ENCODE peak calls at places on chromosomes 3 and 15, in four cellular contexts. O is H1, Q is K562, N is GM12878. A is an unnamed sample.
A peak's percentile ranks its signal among the peaks of the same experiment; 100 is the strongest.

GRCh38 chr3:176987901-176988300 is 209.4 kb downstream of the TBL1XR1 start:
- DNase-seq in O (no peak), Q (no peak), N (no peak), A (no peak)

GRCh38 chr3:68876112-68876713 is 56.1 kb downstream of the TAFA4 start:
- DNase-seq in O (peak; percentile 21), Q (peak; percentile 14), N (peak; percentile 17), A (peak; percentile 33)

GRCh38 chr15:73922186-73923151 is 3.8 kb upstream of the LOXL1 start:
- DNase-seq in O (no peak), Q (no peak), N (no peak), A (no peak)

GRCh38 chr3:40187945-40188344 is 121.6 kb upstream of the EIF1B start:
- DNase-seq in O (no peak), Q (no peak), N (peak; percentile 48), A (no peak)

GRCh38 chr3:46061887-46062286 is 34.6 kb upstream of the XCR1 start:
- DNase-seq in O (no peak), Q (no peak), N (no peak), A (no peak)

GRCh38 chr3:143056372-143056771 is 55.0 kb downstream of the U2SURP start:
- DNase-seq in O (no peak), Q (no peak), N (no peak), A (no peak)

GRCh38 chr15:25624504-25625172 is 185.8 kb upstream of the UBE3A start:
- DNase-seq in O (no peak), Q (no peak), N (no peak), A (no peak)

GRCh38 chr3:32493437-32494414 is 8.9 kb downstream of the CMTM6 start:
- DNase-seq in O (no peak), Q (no peak), N (no peak), A (no peak)

GRCh38 chr3:111326144-111326995 is 215.6 kb upstream of the CD96 start:
- DNase-seq in O (no peak), Q (no peak), N (no peak), A (no peak)

GRCh38 chr15:71448688-71449114 is 333.4 kb downstream of the THSD4 start:
- DNase-seq in O (peak; percentile 39), Q (peak; percentile 19), N (no peak), A (peak; percentile 47)

DNA sequence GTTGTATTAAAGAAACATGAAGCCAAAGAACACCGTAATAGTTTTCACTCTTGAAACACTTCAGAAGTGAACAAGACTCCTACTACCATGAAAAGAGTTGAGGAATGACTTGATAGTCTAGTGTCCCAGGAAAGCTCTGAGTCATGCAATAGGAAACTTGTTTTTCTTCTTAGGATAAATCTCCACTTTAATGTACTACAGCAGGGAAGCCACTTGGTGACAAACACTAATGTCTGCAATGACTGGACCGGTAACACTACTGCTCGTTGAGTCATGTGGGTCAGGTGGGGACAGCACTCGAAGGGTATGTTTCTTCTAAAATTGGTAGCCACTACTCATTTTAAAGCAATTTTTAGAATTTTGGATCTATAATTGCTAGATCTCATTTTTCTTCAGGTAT is 291.7 kb upstream of the CNTN3 start:
- DNase-seq in O (no peak), Q (no peak), N (no peak), A (no peak)
- TF ChIP-seq NRF1 in O (no peak), Q (no peak), N (no peak), A (no peak)

GRCh38 chr3:158403013-158403412 is 168.0 kb upstream of the MLF1 start:
- DNase-seq in O (no peak), Q (no peak), N (no peak), A (peak; percentile 21)

GRCh38 chr3:158404319-158404718 is 166.7 kb upstream of the MLF1 start:
- DNase-seq in O (no peak), Q (no peak), N (no peak), A (no peak)

GRCh38 chr3:158402590-158402989 is 168.4 kb upstream of the MLF1 start:
- DNase-seq in O (no peak), Q (no peak), N (no peak), A (no peak)

GRCh38 chr3:158405507-158405906 is 165.5 kb upstream of the MLF1 start:
- DNase-seq in O (no peak), Q (no peak), N (no peak), A (no peak)

DNA sequence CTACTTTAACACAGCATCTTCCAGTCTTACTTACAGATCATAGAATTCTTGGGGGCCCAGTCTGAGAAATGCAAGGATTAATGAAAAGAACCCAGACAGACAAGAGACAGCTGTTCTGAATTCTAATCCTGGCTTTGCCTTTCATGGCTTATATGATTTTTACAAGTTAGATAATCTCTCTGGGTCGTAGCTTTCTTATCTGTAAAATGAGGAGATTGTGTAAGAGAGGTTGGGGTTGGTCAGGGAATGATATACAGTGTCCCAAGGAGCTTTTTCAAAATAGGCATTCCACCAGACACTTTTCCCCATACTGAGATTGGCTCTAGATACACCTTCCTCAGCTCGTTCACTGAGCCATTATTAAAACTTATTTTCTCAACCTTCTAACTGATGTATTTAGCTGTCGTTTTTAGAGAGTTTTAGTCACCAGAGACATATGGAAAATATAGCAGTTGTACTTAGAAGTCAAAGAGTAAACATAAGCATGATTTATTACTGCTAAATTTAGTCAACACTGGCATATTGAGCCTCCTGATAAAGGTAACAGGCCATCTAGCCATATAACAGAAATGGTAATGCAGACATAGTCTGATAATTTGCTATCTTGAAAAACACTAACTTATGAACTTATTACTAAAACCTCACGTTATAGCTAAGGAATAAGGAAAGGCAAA is 163.0 kb upstream of the MLF1 start:
- DNase-seq in O (no peak), Q (peak; percentile 24), N (no peak), A (no peak)
- H3K4me2 ChIP-seq in O (no peak overlapping the region), Q (peak overlapping the region; percentile 42), N (no peak overlapping the region), A (no peak overlapping the region)

GRCh38 chr3:133944181-133944580 is 48.5 kb upstream of the RAB6B start:
- DNase-seq in O (no peak), Q (no peak), N (no peak), A (no peak)

GRCh38 chr3:133941390-133941789 is 45.7 kb upstream of the RAB6B start:
- DNase-seq in O (no peak), Q (no peak), N (no peak), A (no peak)

GRCh38 chr3:133943639-133944131 is 48.0 kb upstream of the RAB6B start:
- DNase-seq in O (no peak), Q (peak; percentile 74), N (no peak), A (no peak)

GRCh38 chr3:133944641-133945441 is 49.2 kb upstream of the RAB6B start:
- DNase-seq in O (no peak), Q (no peak), N (no peak), A (peak; percentile 59)

GRCh38 chr3:133942761-133943535 is 47.3 kb upstream of the RAB6B start:
- DNase-seq in O (no peak), Q (no peak), N (no peak), A (no peak)
- TF ChIP-seq NRF1 in O (no peak), Q (no peak), N (no peak), A (no peak)

DNA sequence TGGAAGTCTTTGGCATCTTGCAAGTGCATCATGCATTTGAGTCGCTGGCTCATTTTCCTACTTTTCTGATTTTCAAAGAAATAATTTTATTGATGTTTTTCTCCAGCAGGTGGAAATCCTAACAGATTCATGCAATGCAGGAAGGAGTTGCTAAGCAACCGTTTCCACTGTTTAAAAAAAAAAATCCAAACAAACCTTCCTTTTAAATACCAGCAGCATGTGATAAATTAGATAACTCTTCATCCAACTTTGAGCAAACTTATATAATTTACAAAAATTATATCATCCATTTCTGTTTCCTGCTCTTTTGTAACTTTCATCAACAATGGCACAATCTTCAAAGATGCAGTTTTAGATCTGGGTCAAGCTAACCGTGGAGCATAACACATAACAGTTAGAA is 364.1 kb downstream of the MFSD1 start:
- DNase-seq in O (no peak), Q (no peak), N (no peak), A (no peak)
- H3K4me2 ChIP-seq in O (no peak overlapping the region), Q (no peak overlapping the region), N (no peak overlapping the region), A (no peak overlapping the region)

DNA sequence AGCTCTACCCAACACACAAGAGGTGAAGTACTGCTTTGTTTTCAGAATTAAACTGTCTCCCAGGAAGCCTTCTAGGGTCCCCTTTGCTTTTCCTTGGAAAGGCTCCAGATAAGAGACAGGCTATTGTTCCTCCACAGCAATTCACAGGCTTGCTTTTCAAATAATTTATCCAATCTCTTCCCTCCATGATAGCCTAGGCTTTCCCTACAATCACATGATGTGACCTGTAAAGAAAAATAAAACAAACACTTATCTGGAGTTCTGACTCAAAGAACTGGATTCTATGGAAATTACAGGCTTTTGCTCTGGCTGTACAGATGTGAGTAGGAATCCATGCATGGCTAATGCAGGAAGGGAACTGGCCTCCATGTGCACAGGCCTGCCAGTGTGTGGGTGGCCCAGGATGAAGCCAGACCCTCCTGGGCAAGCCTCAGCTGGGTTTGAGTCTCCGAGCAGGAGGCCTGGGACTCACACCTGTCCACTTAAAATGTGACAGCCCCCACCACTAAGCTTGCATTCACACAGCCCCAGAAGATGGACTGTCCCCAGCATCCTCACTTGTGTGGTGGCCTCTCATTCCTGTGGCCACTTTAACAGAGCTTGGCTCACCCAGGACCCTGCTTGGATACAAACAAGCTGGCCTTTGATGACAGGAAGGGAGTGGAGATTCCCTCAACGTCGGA is 75.8 kb upstream of the LEKR1 start:
- DNase-seq in O (no peak), Q (no peak), N (no peak), A (no peak)
- TF ChIP-seq NRF1 in O (no peak), Q (no peak), N (no peak), A (no peak)

GRCh38 chr3:149895339-149895738 is 75.4 kb downstream of the PFN2 start:
- DNase-seq in O (no peak), Q (no peak), N (no peak), A (no peak)
- H3K4me2 ChIP-seq in O (no peak overlapping the region), Q (no peak overlapping the region), N (no peak overlapping the region), A (peak overlapping the region; percentile 9)

GRCh38 chr3:8839607-8840325 is 70.4 kb upstream of the OXTR start:
- DNase-seq in O (no peak), Q (no peak), N (no peak), A (no peak)

GRCh38 chr3:8838765-8839423 is 69.5 kb upstream of the OXTR start:
- DNase-seq in O (no peak), Q (no peak), N (no peak), A (no peak)

GRCh38 chr3:8842293-8842692 is 72.9 kb upstream of the OXTR start:
- DNase-seq in O (no peak), Q (no peak), N (no peak), A (no peak)

GRCh38 chr3:8841472-8841871 is 72.1 kb upstream of the OXTR start:
- DNase-seq in O (no peak), Q (no peak), N (no peak), A (no peak)

DNA sequence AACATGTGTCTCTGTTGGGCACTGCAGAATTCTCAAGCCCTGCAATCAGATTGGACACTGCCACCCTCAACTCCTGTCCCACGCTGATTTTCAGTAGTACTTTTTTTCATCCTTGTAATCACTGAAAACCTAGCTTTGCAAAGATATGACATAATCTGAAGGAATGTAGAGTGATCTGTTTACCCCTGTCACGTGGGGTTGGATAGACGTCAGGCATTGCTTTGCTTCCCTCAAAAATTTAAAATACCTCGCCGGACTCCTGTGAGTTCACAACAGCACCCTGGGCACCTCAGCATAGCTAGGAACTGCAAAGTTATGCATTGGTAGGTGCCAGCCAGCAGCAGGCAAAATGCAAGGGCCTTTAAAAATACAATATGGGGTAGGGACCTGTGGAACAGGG is 71.1 kb upstream of the OXTR start:
- DNase-seq in O (no peak), Q (no peak), N (no peak), A (no peak)
- TF ChIP-seq NRF1 in O (no peak), Q (no peak), N (no peak), A (no peak)

GRCh38 chr3:149585401-149585726 is 72.5 kb downstream of the WWTR1 start:
- DNase-seq in O (no peak), Q (no peak), N (peak; percentile 90), A (no peak)
- H3K4me2 ChIP-seq in O (no peak overlapping the region), Q (no peak overlapping the region), N (peak overlapping the region; percentile 53), A (no peak overlapping the region)